ENCODE peak calls at places on chromosomes 12 and 14, in ten cellular contexts. L is NCI-H1436; P is heart left ventricle; Q is osteocyte; S is DMS153; Y is NCI-H1694; R is activated naive CD4-positive, alpha-beta T cell treated with Interleukin-2 at 50 U/mL for 16 hours; X is GM23338; W is central memory CD8-positive, alpha-beta T cell; A is psoas muscle. M is an unnamed sample.
A peak's percentile ranks its signal among the peaks of the same experiment; 100 is the strongest.

GRCh38 chr14:55580401-55581010 is 499 bp downstream of the KTN1 start:
- DNase-seq in L (no peak), P (peak; percentile 81), Q (peak; percentile 86), S (no peak), Y (no peak), R (peak; percentile 59), X (peak; percentile 45), W (peak; percentile 40), A (peak; percentile 86), M (peak; percentile 57)

GRCh38 chr12:7751394-7751793 is 4.2 kb upstream of the CLEC4C start:
- DNase-seq in L (no peak), P (no peak), Q (no peak), S (no peak), Y (no peak), R (no peak), X (no peak), W (peak; percentile 12), A (no peak), M (no peak)

GRCh38 chr14:54823757-54824549 is 78.7 kb downstream of the GCH1 start:
- DNase-seq in L (no peak), P (no peak), Q (no peak), S (no peak), Y (no peak), R (no peak), X (no peak), W (no peak), A (no peak), M (no peak)

GRCh38 chr12:51210690-51211395 is 7.0 kb downstream of the POU6F1 start:
- DNase-seq in L (no peak), P (no peak), Q (no peak), S (no peak), Y (no peak), R (no peak), X (no peak), W (no peak), A (no peak), M (no peak)

GRCh38 chr14:98834119-98834518 is 437.9 kb downstream of the BCL11B start:
- DNase-seq in L (no peak), P (no peak), Q (no peak), S (no peak), Y (no peak), R (no peak), X (no peak), W (no peak), A (no peak), M (no peak)

GRCh38 chr14:55955175-55955574 is 163.0 kb upstream of the PELI2 start:
- DNase-seq in L (no peak), P (no peak), Q (no peak), S (no peak), Y (no peak), R (no peak), X (no peak), W (no peak), A (no peak), M (no peak)

GRCh38 chr12:63808631-63809030 is 28.9 kb downstream of the RXYLT1 start:
- DNase-seq in L (no peak), P (no peak), Q (no peak), S (no peak), Y (no peak), R (no peak), X (no peak), W (no peak), A (no peak), M (no peak)

GRCh38 chr12:132831771-132832170 is 3.1 kb upstream of the GOLGA3 start:
- DNase-seq in L (no peak), P (no peak), Q (no peak), S (no peak), Y (no peak), R (no peak), X (no peak), W (no peak), A (no peak), M (no peak)

GRCh38 chr14:78746086-78746595 is 576.0 kb downstream of the NRXN3 start:
- DNase-seq in L (no peak), P (no peak), Q (no peak), S (no peak), Y (no peak), R (no peak), X (no peak), W (no peak), A (no peak), M (no peak)

GRCh38 chr12:125149160-125150108 is 84.2 kb downstream of the AACS start:
- DNase-seq in L (no peak), P (no peak), Q (no peak), S (peak; percentile 98), Y (no peak), R (no peak), X (no peak), W (no peak), A (no peak), M (no peak)

GRCh38 chr12:121580959-121581680 is at the start of gene KDM2B:
- DNase-seq in L (peak; percentile 8), P (no peak), Q (no peak), S (peak; percentile 11), Y (no peak), R (no peak), X (peak; percentile 73), W (no peak), A (no peak), M (no peak)

GRCh38 chr12:68310370-68310769 is 21.8 kb downstream of the MDM1 start:
- DNase-seq in L (no peak), P (no peak), Q (no peak), S (no peak), Y (no peak), R (no peak), X (no peak), W (no peak), A (no peak), M (no peak)

GRCh38 chr14:69360438-69361108 is 37.5 kb downstream of the ERH start:
- DNase-seq in L (peak; percentile 60), P (no peak), Q (no peak), S (no peak), Y (peak; percentile 24), R (no peak), X (no peak), W (no peak), A (no peak), M (no peak)

GRCh38 chr12:131076277-131076676 is 122.6 kb downstream of the ADGRD1 start:
- DNase-seq in L (no peak), P (peak; percentile 23), Q (no peak), S (no peak), Y (no peak), R (no peak), X (no peak), W (no peak), A (no peak), M (peak; percentile 21)

GRCh38 chr14:26863736-26864135 is 265.9 kb upstream of the NOVA1 start:
- DNase-seq in L (no peak), P (no peak), Q (no peak), S (no peak), Y (no peak), R (no peak), X (no peak), W (no peak), A (no peak), M (no peak)

GRCh38 chr12:121800694-121801600 is 2.9 kb upstream of the SETD1B start:
- DNase-seq in L (peak; percentile 39), P (peak; percentile 91), Q (no peak), S (no peak), Y (no peak), R (peak; percentile 74), X (peak; percentile 79), W (peak; percentile 60), A (peak; percentile 90), M (peak; percentile 82)

GRCh38 chr12:68259318-68259940 is 6.0 kb upstream of the IL22 start:
- DNase-seq in L (no peak), P (no peak), Q (no peak), S (no peak), Y (no peak), R (peak; percentile 37), X (no peak), W (no peak), A (no peak), M (no peak)

GRCh38 chr12:93746572-93747168 is 69.5 kb downstream of the CRADD start:
- DNase-seq in L (no peak), P (no peak), Q (no peak), S (no peak), Y (no peak), R (no peak), X (no peak), W (no peak), A (no peak), M (no peak)